ENCODE peak calls at places on chromosomes 5 and 9, in ten cellular contexts. T, C, R, K, J, H, V, W, E and I are unnamed samples.

GRCh38 chr9:3880851-3881250 is 355.1 kb upstream of the RFX3 start:
- DNase-seq in T (no peak), C (peak), R (no peak), K (peak), J (peak), H (peak), V (no peak), W (no peak), E (peak), I (no peak)

GRCh38 chr5:149777382-149777781 is 47.3 kb downstream of the PPARGC1B start:
- DNase-seq in T (no peak), C (no peak), R (no peak), K (no peak), J (no peak), H (no peak), V (no peak), W (no peak), E (no peak), I (no peak)

GRCh38 chr5:68139601-68140441 is 75.7 kb upstream of the PIK3R1 start:
- DNase-seq in T (no peak), C (peak), R (no peak), K (no peak), J (no peak), H (no peak), V (no peak), W (no peak), E (no peak), I (no peak)

GRCh38 chr9:129150122-129150521 is 27.9 kb downstream of the IER5L start:
- DNase-seq in T (no peak), C (no peak), R (no peak), K (no peak), J (no peak), H (no peak), V (no peak), W (no peak), E (no peak), I (no peak)

GRCh38 chr9:134293576-134294227 is 32.6 kb upstream of the RXRA start:
- DNase-seq in T (peak), C (peak), R (no peak), K (peak), J (no peak), H (peak), V (peak), W (no peak), E (no peak), I (no peak)

GRCh38 chr9:114565204-114565603 is 22.4 kb upstream of the ATP6V1G1 start:
- DNase-seq in T (no peak), C (no peak), R (no peak), K (no peak), J (no peak), H (no peak), V (no peak), W (no peak), E (no peak), I (no peak)

GRCh38 chr9:16146661-16147060 is 593.8 kb downstream of the CCDC171 start:
- DNase-seq in T (no peak), C (no peak), R (no peak), K (no peak), J (no peak), H (no peak), V (no peak), W (no peak), E (no peak), I (no peak)

GRCh38 chr9:120862452-120862851 is 14.5 kb downstream of the PHF19 start:
- DNase-seq in T (no peak), C (no peak), R (no peak), K (no peak), J (no peak), H (no peak), V (no peak), W (no peak), E (no peak), I (no peak)

GRCh38 chr5:1521054-1521453 is 2.7 kb downstream of the LPCAT1 start:
- DNase-seq in T (no peak), C (no peak), R (no peak), K (no peak), J (no peak), H (no peak), V (no peak), W (no peak), E (no peak), I (no peak)

GRCh38 chr5:7683753-7684152 is 167.2 kb downstream of the CFAP90 start:
- DNase-seq in T (no peak), C (no peak), R (no peak), K (no peak), J (no peak), H (no peak), V (no peak), W (no peak), E (no peak), I (no peak)

GRCh38 chr9:110278080-110278707 is 21.9 kb upstream of the TXN start:
- DNase-seq in T (no peak), C (no peak), R (no peak), K (no peak), J (no peak), H (peak), V (no peak), W (no peak), E (peak), I (no peak)

GRCh38 chr5:68303038-68303738 is 87.6 kb downstream of the PIK3R1 start:
- DNase-seq in T (no peak), C (no peak), R (no peak), K (no peak), J (no peak), H (no peak), V (no peak), W (no peak), E (peak), I (no peak)

GRCh38 chr5:55223219-55223987 is 3.7 kb downstream of the MCIDAS start:
- DNase-seq in T (no peak), C (no peak), R (peak), K (no peak), J (no peak), H (peak), V (no peak), W (no peak), E (no peak), I (no peak)

GRCh38 chr9:78900500-78900899 is 603.6 kb downstream of the PSAT1 start:
- DNase-seq in T (no peak), C (peak), R (no peak), K (peak), J (no peak), H (peak), V (no peak), W (no peak), E (no peak), I (no peak)

GRCh38 chr5:127571314-127571713 is 53.9 kb downstream of the PRRC1 start:
- DNase-seq in T (no peak), C (no peak), R (no peak), K (no peak), J (no peak), H (no peak), V (no peak), W (no peak), E (no peak), I (no peak)

GRCh38 chr5:99929067-99929805 is 605.9 kb upstream of the FAM174A start:
- DNase-seq in T (no peak), C (no peak), R (no peak), K (no peak), J (no peak), H (no peak), V (no peak), W (no peak), E (no peak), I (no peak)

GRCh38 chr5:169121631-169122420 is 179.1 kb downstream of the SLIT3 start:
- DNase-seq in T (no peak), C (no peak), R (no peak), K (no peak), J (peak), H (peak), V (no peak), W (no peak), E (no peak), I (no peak)

GRCh38 chr9:116223926-116224325 is 70.3 kb downstream of the PAPPA start:
- DNase-seq in T (no peak), C (no peak), R (no peak), K (no peak), J (no peak), H (no peak), V (no peak), W (no peak), E (peak), I (no peak)

GRCh38 chr9:5650356-5651105 is 21.6 kb downstream of the RIC1 start:
- DNase-seq in T (peak), C (no peak), R (no peak), K (no peak), J (no peak), H (no peak), V (no peak), W (no peak), E (no peak), I (no peak)

GRCh38 chr9:136107953-136108647 is 10.6 kb downstream of the TMEM250 start:
- DNase-seq in T (no peak), C (no peak), R (no peak), K (no peak), J (no peak), H (no peak), V (no peak), W (no peak), E (no peak), I (no peak)